ENCODE peak calls at places on chromosomes 7 and 10, in four cellular contexts. Z is K562, U is GM12878, A is HepG2. Q is an unnamed sample.

GRCh38 chr10:121974535-121975294 is at the start of gene NSMCE4A:
- DNase-seq in Z (peak; percentile 79), U (peak; percentile 5), A (peak; percentile 60), Q (peak; percentile 43)

GRCh38 chr7:131071786-131072504 is 255.7 kb upstream of the MKLN1 start:
- DNase-seq in Z (peak; percentile 71), U (no peak), A (no peak), Q (no peak)

GRCh38 chr10:58291538-58292174 is 22.7 kb downstream of the CISD1 start:
- DNase-seq in Z (peak; percentile 34), U (no peak), A (peak; percentile 21), Q (no peak)

GRCh38 chr7:92841192-92841591 is 4.8 kb upstream of the CDK6 start:
- DNase-seq in Z (no peak), U (no peak), A (no peak), Q (no peak)

GRCh38 chr7:43204081-43204480 is 91.6 kb downstream of the HECW1 start:
- DNase-seq in Z (no peak), U (no peak), A (no peak), Q (no peak)

GRCh38 chr10:88450201-88450600 is 132.9 kb downstream of the RNLS start:
- DNase-seq in Z (no peak), U (no peak), A (no peak), Q (no peak)

GRCh38 chr7:158052381-158053095 is 535.1 kb downstream of the PTPRN2 start:
- DNase-seq in Z (no peak), U (no peak), A (no peak), Q (no peak)

GRCh38 chr10:78543749-78544446 is 510.2 kb downstream of the RPS24 start:
- DNase-seq in Z (no peak), U (no peak), A (peak; percentile 62), Q (no peak)

GRCh38 chr7:34058791-34059550 is 153.6 kb downstream of the BMPER start:
- DNase-seq in Z (no peak), U (no peak), A (no peak), Q (no peak)

GRCh38 chr7:26443006-26443405 is 151.3 kb downstream of the SNX10 start:
- DNase-seq in Z (peak; percentile 30), U (no peak), A (no peak), Q (no peak)

GRCh38 chr7:26439502-26440252 is 148.0 kb downstream of the SNX10 start:
- DNase-seq in Z (no peak), U (no peak), A (no peak), Q (no peak)

GRCh38 chr7:26440253-26440992 is 148.8 kb downstream of the SNX10 start:
- DNase-seq in Z (no peak), U (no peak), A (no peak), Q (no peak)

GRCh38 chr7:26441640-26442277 is 150.1 kb downstream of the SNX10 start:
- DNase-seq in Z (no peak), U (no peak), A (no peak), Q (no peak)

GRCh38 chr7:26440993-26441636 is 149.5 kb downstream of the SNX10 start:
- DNase-seq in Z (no peak), U (no peak), A (peak; percentile 14), Q (no peak)
- TF ChIP-seq HDAC6 in Z (no peak), U (no peak), A (no peak), Q (no peak)

GRCh38 chr10:132066812-132067211 is 1.1 kb downstream of the JAKMIP3 start:
- DNase-seq in Z (no peak), U (no peak), A (no peak), Q (no peak)
- TF ChIP-seq HDAC6 in Z (no peak), U (no peak), A (no peak), Q (no peak)

GRCh38 chr7:37009282-37009681 is 285.0 kb upstream of the AOAH start:
- DNase-seq in Z (no peak), U (no peak), A (no peak), Q (no peak)

GRCh38 chr7:37007731-37008130 is 283.4 kb upstream of the AOAH start:
- DNase-seq in Z (no peak), U (no peak), A (no peak), Q (no peak)

GRCh38 chr7:37015353-37016034 is 291.2 kb upstream of the AOAH start:
- DNase-seq in Z (no peak), U (no peak), A (peak; percentile 46), Q (no peak)

GRCh38 chr7:37007319-37007718 is 283.0 kb upstream of the AOAH start:
- DNase-seq in Z (no peak), U (no peak), A (no peak), Q (no peak)

DNA sequence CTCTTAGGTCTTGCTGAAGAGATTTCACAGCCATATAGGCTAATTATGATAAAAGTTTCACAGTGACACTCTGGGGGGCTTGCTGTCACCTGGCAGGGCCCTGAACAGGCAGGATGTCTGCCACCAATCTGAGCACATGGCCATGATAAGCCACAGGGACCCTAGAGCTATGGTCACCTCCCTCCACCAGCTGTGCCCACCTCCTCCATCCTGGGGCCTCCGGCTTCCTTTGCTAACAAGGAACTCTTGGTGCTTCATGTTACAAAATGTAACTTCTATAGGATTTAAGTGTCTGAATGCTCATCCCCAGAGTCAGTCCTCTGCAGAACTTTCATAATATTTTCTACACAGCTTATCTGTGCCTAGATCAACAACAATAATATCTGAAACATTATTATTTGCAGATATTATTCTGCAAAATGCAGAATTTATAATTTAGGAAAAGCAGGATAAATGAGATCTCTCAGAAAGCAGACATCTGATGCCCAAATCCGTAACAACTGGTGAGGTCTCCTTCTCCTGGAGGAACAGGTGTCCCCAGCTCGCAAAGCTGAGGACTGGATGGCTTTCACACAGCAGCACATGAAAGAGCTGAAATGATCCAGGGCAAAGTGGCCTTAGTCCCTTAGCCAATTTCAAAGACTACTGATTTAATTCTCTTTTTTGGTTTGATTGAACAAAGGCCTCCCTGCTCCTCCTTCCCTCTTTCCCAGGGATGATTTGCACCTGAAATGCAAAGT is 287.0 kb upstream of the AOAH start:
- DNase-seq in Z (no peak), U (no peak), A (no peak), Q (no peak)
- TF ChIP-seq HDAC6 in Z (no peak), U (no peak), A (no peak), Q (no peak)

DNA sequence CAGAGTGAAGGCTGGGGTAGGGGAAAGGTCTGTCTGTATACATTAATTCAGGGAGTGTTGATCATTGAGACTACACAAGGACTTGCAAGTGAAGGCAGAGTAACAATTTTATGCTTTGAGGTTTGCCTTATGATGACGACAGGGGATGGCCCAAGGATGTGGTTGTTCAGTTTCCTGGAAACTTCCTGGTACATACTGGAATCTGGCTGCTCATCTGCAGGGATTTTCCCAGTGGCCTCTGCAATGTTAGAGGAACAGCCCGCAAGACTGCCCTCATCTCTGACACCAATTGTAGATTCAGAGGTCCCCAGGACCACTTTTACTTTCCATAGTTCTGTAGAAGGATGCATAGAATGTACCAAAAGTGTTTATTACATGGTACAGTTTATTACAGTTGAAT is 189.6 kb downstream of the TMEM178B start:
- DNase-seq in Z (no peak), U (no peak), A (no peak), Q (no peak)
- TF ChIP-seq HDAC6 in Z (no peak), U (no peak), A (no peak), Q (no peak)